ENCODE peak calls at places on chromosomes 13 and 19, in nine cellular contexts. K is putamen; N is dorsolateral prefrontal cortex; R is RPMI8226; C is lower lobe of right lung; M is suprapubic skin; I is activated naive CD8-positive, alpha-beta T cell treated with anti-CD3 and anti-CD28 coated beads for 36 hours; Q is Ammon's horn; X is stimulated activated CD8-positive, alpha-beta memory T cell treated with anti-CD3 and anti-CD28 coated beads, Interleukin-2, amount 100 ng/mL, for 1 hour. D is an unnamed sample.

GRCh38 chr19:12664406-12665280 is 1.9 kb downstream of the MAN2B1 start:
- DNase-seq in K (no peak), N (no peak), R (no peak), C (no peak), M (peak), I (peak), Q (no peak), X (no peak), D (no peak)

GRCh38 chr19:50896591-50897190 is 14.5 kb downstream of the KLK4 start:
- DNase-seq in K (no peak), N (no peak), R (peak), C (no peak), M (no peak), I (peak), Q (no peak), X (no peak), D (peak)

GRCh38 chr19:10270180-10270615 is 722 bp upstream of the ICAM1 start:
- DNase-seq in K (no peak), N (no peak), R (peak), C (peak), M (peak), I (peak), Q (peak), X (peak), D (peak)

GRCh38 chr19:41912899-41913475 is 15.3 kb downstream of the ERFL start:
- DNase-seq in K (no peak), N (no peak), R (no peak), C (no peak), M (no peak), I (no peak), Q (no peak), X (no peak), D (no peak)

GRCh38 chr13:100131863-100132574 is 43.1 kb downstream of the PCCA start:
- DNase-seq in K (no peak), N (no peak), R (no peak), C (no peak), M (no peak), I (peak), Q (peak), X (no peak), D (no peak)

GRCh38 chr19:41843371-41843770 is 1.1 kb downstream of the LYPD4 start:
- DNase-seq in K (no peak), N (no peak), R (no peak), C (no peak), M (no peak), I (no peak), Q (no peak), X (no peak), D (no peak)

GRCh38 chr13:111505175-111505777 is 184.8 kb downstream of the TEX29 start:
- DNase-seq in K (no peak), N (peak), R (peak), C (no peak), M (no peak), I (no peak), Q (no peak), X (no peak), D (peak)

GRCh38 chr19:11264452-11265176 is 2.3 kb upstream of the DOCK6 start:
- DNase-seq in K (no peak), N (no peak), R (no peak), C (peak), M (peak), I (no peak), Q (no peak), X (no peak), D (peak)

GRCh38 chr19:45311640-45312039 is 11.0 kb downstream of the CKM start:
- DNase-seq in K (no peak), N (no peak), R (no peak), C (peak), M (no peak), I (no peak), Q (no peak), X (no peak), D (no peak)

GRCh38 chr13:102355251-102355650 is 46.6 kb downstream of the FGF14 start:
- DNase-seq in K (no peak), N (no peak), R (no peak), C (no peak), M (no peak), I (no peak), Q (no peak), X (no peak), D (no peak)

GRCh38 chr19:33505168-33505567 is 16.4 kb downstream of the PEPD start:
- DNase-seq in K (no peak), N (no peak), R (no peak), C (no peak), M (no peak), I (no peak), Q (no peak), X (no peak), D (no peak)

GRCh38 chr19:16260794-16261161 is 63.1 kb downstream of the AP1M1 start:
- DNase-seq in K (no peak), N (no peak), R (no peak), C (no peak), M (no peak), I (no peak), Q (no peak), X (no peak), D (no peak)

GRCh38 chr13:95463516-95463915 is 89.0 kb upstream of the CLDN10 start:
- DNase-seq in K (no peak), N (no peak), R (peak), C (no peak), M (no peak), I (no peak), Q (no peak), X (no peak), D (no peak)

GRCh38 chr13:106041445-106041844 is 494.0 kb downstream of the EFNB2 start:
- DNase-seq in K (peak), N (no peak), R (no peak), C (no peak), M (no peak), I (no peak), Q (no peak), X (no peak), D (no peak)

GRCh38 chr13:76289558-76289957 is 596.6 kb downstream of the KCTD12 start:
- DNase-seq in K (no peak), N (no peak), R (no peak), C (no peak), M (no peak), I (no peak), Q (no peak), X (no peak), D (no peak)

GRCh38 chr19:18153555-18154134 is 682 bp downstream of the PIK3R2 start:
- DNase-seq in K (no peak), N (no peak), R (peak), C (peak), M (peak), I (peak), Q (no peak), X (no peak), D (no peak)

GRCh38 chr19:55369651-55370304 is 485 bp downstream of the IL11 start:
- DNase-seq in K (no peak), N (no peak), R (no peak), C (peak), M (no peak), I (peak), Q (no peak), X (no peak), D (no peak)

GRCh38 chr19:8069116-8069973 is 16.8 kb downstream of the CCL25 start:
- DNase-seq in K (peak), N (no peak), R (no peak), C (no peak), M (no peak), I (no peak), Q (peak), X (no peak), D (no peak)

GRCh38 chr13:79404985-79405384 is 1.1 kb downstream of the RBM26 start:
- DNase-seq in K (peak), N (no peak), R (peak), C (no peak), M (no peak), I (no peak), Q (no peak), X (no peak), D (no peak)